ENCODE peak calls at places on chromosomes 11 and 22, in six cellular contexts. Z is AG04450; I is IMR-90; R is mesothelial cell of epicardium; Q is CD4-positive, alpha-beta T cell; Y is heart right ventricle. L is an unnamed sample.

GRCh38 chr22:48858121-48858520 is 969.6 kb downstream of the BRD1 start:
- DNase-seq in Z (no peak), I (no peak), R (no peak), Q (no peak), Y (no peak), L (no peak)

GRCh38 chr11:15562230-15562629 is 447.5 kb downstream of the INSC start:
- DNase-seq in Z (no peak), I (no peak), R (no peak), Q (no peak), Y (no peak), L (no peak)

GRCh38 chr22:36197601-36198146 is 3.9 kb downstream of the APOL4 start:
- DNase-seq in Z (no peak), I (no peak), R (no peak), Q (no peak), Y (peak), L (no peak)

GRCh38 chr11:3040881-3041280 is 16.3 kb downstream of the CARS1 start:
- DNase-seq in Z (no peak), I (no peak), R (no peak), Q (no peak), Y (no peak), L (no peak)

GRCh38 chr11:18677560-18677959 is 21.0 kb upstream of the TMEM86A start:
- DNase-seq in Z (no peak), I (no peak), R (no peak), Q (no peak), Y (no peak), L (no peak)

GRCh38 chr11:74417379-74417804 is 19.2 kb upstream of the PGM2L1 start:
- DNase-seq in Z (no peak), I (peak), R (no peak), Q (no peak), Y (no peak), L (no peak)

GRCh38 chr22:18023509-18024275 is 669 bp downstream of the MICAL3 start:
- DNase-seq in Z (peak), I (peak), R (peak), Q (no peak), Y (peak), L (peak)

GRCh38 chr11:70301191-70301590 is 30.7 kb downstream of the PPFIA1 start:
- DNase-seq in Z (no peak), I (no peak), R (no peak), Q (no peak), Y (no peak), L (no peak)

GRCh38 chr22:50192056-50192824 is 6.5 kb downstream of the TRABD start:
- DNase-seq in Z (no peak), I (peak), R (no peak), Q (no peak), Y (no peak), L (no peak)

GRCh38 chr22:50000587-50001387 is 11.8 kb downstream of the IL17REL start:
- DNase-seq in Z (no peak), I (no peak), R (no peak), Q (no peak), Y (no peak), L (peak)

GRCh38 chr11:134535029-134536025 is 123.3 kb upstream of the B3GAT1 start:
- DNase-seq in Z (no peak), I (no peak), R (peak), Q (no peak), Y (peak), L (no peak)

GRCh38 chr22:42547562-42547961 is 6.2 kb upstream of the SERHL2 start:
- DNase-seq in Z (no peak), I (no peak), R (no peak), Q (no peak), Y (no peak), L (no peak)

GRCh38 chr22:18060646-18061620 is 16.9 kb upstream of the PEX26 start:
- DNase-seq in Z (no peak), I (peak), R (no peak), Q (no peak), Y (no peak), L (no peak)

GRCh38 chr11:17012712-17013547 is 1.3 kb downstream of the PLEKHA7 start:
- DNase-seq in Z (no peak), I (peak), R (peak), Q (no peak), Y (peak), L (peak)
- TF ChIP-seq CTCF in Z (no peak), I (no peak), R (no peak), Q (no peak), Y (no peak), L (no peak)

DNA sequence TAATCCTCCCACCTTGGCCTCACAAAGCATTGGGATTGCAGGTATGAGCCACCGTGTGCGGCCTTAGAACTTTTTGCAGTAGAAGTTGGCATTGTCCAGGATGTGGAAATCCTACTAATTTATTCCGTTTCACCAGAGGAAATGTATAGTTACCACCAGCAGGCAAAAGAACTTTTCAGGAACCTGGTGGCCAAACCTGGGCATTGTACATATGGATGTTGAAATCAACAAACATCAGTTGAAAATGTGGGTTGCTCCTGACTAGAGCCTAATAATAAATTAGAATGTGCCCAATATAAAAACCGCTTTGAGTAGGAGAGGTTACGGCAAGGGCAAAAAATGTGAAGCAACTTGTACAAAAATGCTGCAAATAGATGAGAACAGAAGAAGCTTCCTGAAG is 40.7 kb upstream of the XBP1 start:
- DNase-seq in Z (no peak), I (no peak), R (no peak), Q (no peak), Y (no peak), L (no peak)
- TF ChIP-seq CTCF in Z (peak), I (no peak), R (no peak), Q (no peak), Y (no peak), L (peak)

GRCh38 chr11:66849501-66850234 is 6.4 kb downstream of the RCE1 start:
- DNase-seq in Z (no peak), I (no peak), R (no peak), Q (no peak), Y (no peak), L (no peak)

GRCh38 chr11:66850588-66851250 is 6.1 kb upstream of the LRFN4 start:
- DNase-seq in Z (no peak), I (no peak), R (no peak), Q (no peak), Y (no peak), L (no peak)

GRCh38 chr11:66847461-66848232 is 4.4 kb downstream of the RCE1 start:
- DNase-seq in Z (no peak), I (no peak), R (no peak), Q (no peak), Y (no peak), L (no peak)

GRCh38 chr11:66850235-66850587 is 6.7 kb upstream of the LRFN4 start:
- DNase-seq in Z (no peak), I (no peak), R (no peak), Q (no peak), Y (no peak), L (no peak)

GRCh38 chr11:66848671-66849500 is 5.6 kb downstream of the RCE1 start:
- DNase-seq in Z (no peak), I (no peak), R (no peak), Q (no peak), Y (no peak), L (no peak)
- TF ChIP-seq CTCF in Z (no peak), I (no peak), R (no peak), Q (no peak), Y (no peak), L (no peak)

GRCh38 chr11:45269678-45270077 is 16.5 kb downstream of the SYT13 start:
- DNase-seq in Z (no peak), I (no peak), R (no peak), Q (no peak), Y (no peak), L (no peak)
- TF ChIP-seq CTCF in Z (no peak), I (no peak), R (no peak), Q (no peak), Y (no peak), L (no peak)

GRCh38 chr11:62392506-62392905 is 26.3 kb upstream of the SCGB1A1 start:
- DNase-seq in Z (no peak), I (no peak), R (no peak), Q (no peak), Y (no peak), L (no peak)

GRCh38 chr11:62394825-62395538 is 23.9 kb upstream of the SCGB1A1 start:
- DNase-seq in Z (peak), I (peak), R (peak), Q (peak), Y (peak), L (no peak)

GRCh38 chr11:62391642-62392425 is 27.0 kb upstream of the SCGB1A1 start:
- DNase-seq in Z (no peak), I (no peak), R (no peak), Q (no peak), Y (no peak), L (no peak)

GRCh38 chr11:62393735-62394134 is 25.1 kb upstream of the SCGB1A1 start:
- DNase-seq in Z (no peak), I (no peak), R (no peak), Q (no peak), Y (no peak), L (no peak)

DNA sequence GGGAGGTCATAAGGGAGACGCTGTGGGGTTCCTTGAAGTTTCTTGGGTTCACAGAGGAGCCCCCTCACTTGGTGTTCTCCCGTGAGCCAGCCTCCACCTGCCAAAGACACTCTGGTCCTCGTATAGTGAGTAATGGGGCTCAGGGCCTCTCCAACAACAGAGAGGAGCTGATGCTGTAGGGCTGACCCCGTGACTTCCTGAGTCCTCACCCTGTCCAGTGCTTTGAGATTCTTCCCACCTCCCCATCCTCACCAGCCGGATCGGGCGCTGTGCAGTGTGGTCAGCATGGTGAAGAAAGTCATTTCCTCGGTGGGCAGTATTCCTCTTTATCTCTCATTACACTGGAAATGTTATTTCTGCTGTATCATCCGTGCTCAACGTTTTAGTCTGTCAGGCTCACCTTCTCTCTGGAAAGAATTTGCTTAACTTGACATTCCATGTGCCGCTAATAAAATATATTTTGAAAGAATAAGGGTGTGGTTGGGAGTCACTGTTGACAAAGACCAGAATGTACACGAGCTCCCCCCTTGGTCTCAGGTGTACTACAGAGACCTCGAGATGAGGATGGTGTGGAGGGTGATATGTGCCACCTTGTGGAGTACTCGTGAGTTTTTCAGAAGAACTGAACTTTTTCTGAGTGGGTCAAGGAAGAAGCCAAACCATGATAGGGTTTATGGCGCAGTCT is 25.7 kb upstream of the SCGB1A1 start:
- DNase-seq in Z (no peak), I (no peak), R (no peak), Q (no peak), Y (no peak), L (no peak)
- TF ChIP-seq CTCF in Z (peak), I (no peak), R (peak), Q (peak), Y (no peak), L (peak)

GRCh38 chr11:119000906-119001305 is 3.0 kb downstream of the CENATAC start:
- DNase-seq in Z (no peak), I (peak), R (no peak), Q (no peak), Y (no peak), L (no peak)

GRCh38 chr11:118997627-118998387 is at the start of gene CENATAC:
- DNase-seq in Z (peak), I (peak), R (peak), Q (peak), Y (peak), L (peak)

GRCh38 chr11:118998822-118999221 is 884 bp downstream of the CENATAC start:
- DNase-seq in Z (peak), I (peak), R (peak), Q (no peak), Y (no peak), L (no peak)

GRCh38 chr11:118998388-118998717 is 415 bp downstream of the CENATAC start:
- DNase-seq in Z (no peak), I (no peak), R (no peak), Q (no peak), Y (peak), L (no peak)

GRCh38 chr11:118996926-118997626 is 862 bp upstream of the CENATAC start:
- DNase-seq in Z (no peak), I (peak), R (no peak), Q (peak), Y (no peak), L (no peak)
- TF ChIP-seq CTCF in Z (peak), I (peak), R (no peak), Q (no peak), Y (no peak), L (peak)

L was measured in progenitor cell of endocrine pancreas.